ENCODE peak calls at places on chromosomes 4 and X, in five cellular contexts. H is stimulated activated CD4-positive, alpha-beta T cell treated with anti-CD3 and anti-CD28 coated beads, Interleukin-4, amount 100 ng/mL, for 48 hours; R is effector CD4-positive, alpha-beta T cell; Y is HTR-8/SVneo; K is activated CD8-positive, alpha-beta T cell treated with anti-CD3 and anti-CD28 coated beads for 36 hours. U is an unnamed sample.

GRCh38 chrX:6371353-6371752 is 142.7 kb upstream of the NLGN4X start:
- DNase-seq in Y (no peak), R (no peak), H (no peak), K (no peak), U (no peak)

GRCh38 chrX:53288173-53288572 is 6.8 kb upstream of the IQSEC2 start:
- DNase-seq in H (no peak), K (peak; percentile 20), Y (no peak), R (no peak), U (no peak)

GRCh38 chrX:46208225-46208854 is 336.9 kb downstream of the ZNF674 start:
- DNase-seq in K (peak; percentile 6), Y (peak; percentile 3), H (no peak), R (no peak), U (no peak)

GRCh38 chr4:84870398-84871163 is 95.9 kb downstream of the WDFY3 start:
- DNase-seq in K (no peak), H (no peak), R (no peak), Y (peak; percentile 37), U (no peak)

GRCh38 chrX:2497961-2498780 is 2.6 kb downstream of the DHRSX start:
- DNase-seq in K (no peak), Y (no peak), R (no peak), H (no peak), U (no peak)

GRCh38 chr4:139665690-139666529 is at the start of gene MGST2:
- DNase-seq in Y (peak; percentile 72), R (no peak), H (peak; percentile 24), K (peak; percentile 59), U (peak; percentile 52)

GRCh38 chrX:66200855-66201795 is 37.1 kb downstream of the HEPH start:
- DNase-seq in H (no peak), Y (no peak), K (no peak), R (no peak), U (no peak)

GRCh38 chrX:123489011-123489410 is 243.8 kb downstream of the THOC2 start:
- DNase-seq in H (no peak), R (no peak), K (no peak), Y (no peak), U (no peak)

GRCh38 chr4:15533817-15534216 is 64.1 kb downstream of the CC2D2A start:
- DNase-seq in K (no peak), H (no peak), Y (no peak), R (no peak), U (no peak)

GRCh38 chrX:129931411-129932136 is 25.6 kb downstream of the UTP14A start:
- DNase-seq in R (peak; percentile 43), H (peak; percentile 51), K (peak; percentile 68), Y (peak; percentile 69), U (peak; percentile 62)

GRCh38 chrX:47562615-47563243 is 1.7 kb downstream of the ARAF start:
- DNase-seq in Y (no peak), K (peak; percentile 57), H (peak; percentile 24), R (no peak), U (no peak)

GRCh38 chrX:149827254-149827653 is 45.5 kb downstream of the MAGEA9 start:
- DNase-seq in K (no peak), R (no peak), H (no peak), Y (no peak), U (no peak)

GRCh38 chr4:186852964-186853391 is 129.3 kb upstream of the FAT1 start:
- DNase-seq in K (no peak), H (no peak), Y (no peak), R (no peak), U (no peak)

GRCh38 chrX:69264134-69264533 is 98.9 kb upstream of the PJA1 start:
- DNase-seq in H (no peak), K (no peak), R (no peak), Y (no peak), U (no peak)

GRCh38 chr4:161799687-161800086 is 364.1 kb downstream of the FSTL5 start:
- DNase-seq in R (no peak), H (no peak), K (no peak), Y (no peak), U (no peak)

GRCh38 chrX:70907900-70908299 is 611 bp downstream of the TEX11 start:
- DNase-seq in Y (no peak), K (no peak), H (no peak), R (no peak), U (no peak)

GRCh38 chrX:95505721-95506120 is 1178.9 kb upstream of the DIAPH2 start:
- DNase-seq in Y (no peak), K (no peak), H (no peak), R (no peak), U (no peak)

GRCh38 chr4:156767911-156768415 is 203.6 kb downstream of the PDGFC start:
- DNase-seq in K (no peak), R (no peak), Y (no peak), H (no peak), U (no peak)